ENCODE peak calls at places on chromosomes 1 and 21, in six cellular contexts. K is upper lobe of left lung, D is endothelial cell of umbilical vein, P is Panc1, R is HCT116, C is suprapubic skin. U is an unnamed sample. For H3K4me1, the result is how much of the 10 kb centered on the place peaks cover.

GRCh38 chr1:242754061-242754648 is 229.7 kb upstream of the PLD5 start:
- DNase-seq in K (no peak), D (no peak), P (no peak), R (no peak), C (no peak), U (no peak)

GRCh38 chr1:8083739-8084484 is 57.8 kb upstream of the ERRFI1 start:
- DNase-seq in K (no peak), D (peak), P (no peak), R (no peak), C (no peak), U (no peak)

GRCh38 chr1:200732438-200732837 is 6.3 kb upstream of the CAMSAP2 start:
- DNase-seq in K (no peak), D (no peak), P (no peak), R (no peak), C (no peak), U (no peak)

GRCh38 chr1:232974971-232975370 is 24.6 kb downstream of the NTPCR start:
- DNase-seq in K (no peak), D (peak), P (no peak), R (no peak), C (no peak), U (no peak)

GRCh38 chr21:32719085-32719484 is 8.7 kb downstream of the SYNJ1 start:
- DNase-seq in K (no peak), D (no peak), P (no peak), R (no peak), C (no peak), U (no peak)

GRCh38 chr1:99252630-99253029 is 11.7 kb upstream of the PLPPR4 start:
- DNase-seq in K (no peak), D (no peak), P (no peak), R (no peak), C (no peak), U (no peak)

GRCh38 chr1:27560271-27561125 is 43.4 kb downstream of the AHDC1 start:
- DNase-seq in K (no peak), D (no peak), P (no peak), R (no peak), C (no peak), U (no peak)

GRCh38 chr1:18725231-18725895 is 94.7 kb downstream of the PAX7 start:
- DNase-seq in K (no peak), D (no peak), P (no peak), R (no peak), C (no peak), U (no peak)

GRCh38 chr1:111471012-111471411 is 2.8 kb upstream of the C1orf162 start:
- DNase-seq in K (peak), D (no peak), P (no peak), R (no peak), C (no peak), U (no peak)

GRCh38 chr1:14437410-14437913 is 161.0 kb upstream of the KAZN start:
- DNase-seq in K (no peak), D (no peak), P (no peak), R (no peak), C (no peak), U (no peak)

GRCh38 chr1:151309851-151310323 is 17.3 kb downstream of the PI4KB start:
- DNase-seq in K (no peak), D (no peak), P (no peak), R (no peak), C (no peak), U (no peak)

GRCh38 chr1:154445040-154445472 is 39.9 kb downstream of the IL6R start:
- DNase-seq in K (no peak), D (no peak), P (no peak), R (no peak), C (no peak), U (no peak)

GRCh38 chr1:40096646-40096976 is 441 bp downstream of the PPT1 start:
- DNase-seq in K (no peak), D (no peak), P (no peak), R (no peak), C (no peak), U (no peak)

GRCh38 chr1:36352910-36353878 is 29.7 kb upstream of the EVA1B start:
- DNase-seq in K (no peak), D (peak), P (no peak), R (no peak), C (no peak), U (no peak)

GRCh38 chr21:44390886-44391285 is 37.5 kb downstream of the TRPM2 start:
- DNase-seq in K (no peak), D (no peak), P (no peak), R (no peak), C (no peak), U (no peak)

GRCh38 chr1:177794316-177794991 is 175.4 kb downstream of the SEC16B start:
- DNase-seq in K (no peak), D (no peak), P (no peak), R (no peak), C (no peak), U (no peak)

GRCh38 chr1:187226396-187226795 is 397.6 kb downstream of the PLA2G4A start:
- DNase-seq in K (no peak), D (no peak), P (no peak), R (no peak), C (no peak), U (no peak)

GRCh38 chr1:187551061-187551460 is 722.3 kb downstream of the PLA2G4A start:
- DNase-seq in K (no peak), D (no peak), P (no peak), R (no peak), C (no peak), U (no peak)

GRCh38 chr1:236492378-236492777 is 31.4 kb upstream of the LGALS8 start:
- DNase-seq in K (no peak), D (no peak), P (no peak), R (no peak), C (no peak), U (no peak)

GRCh38 chr1:38228718-38229117 is 182.1 kb upstream of the POU3F1 start:
- DNase-seq in K (no peak), D (no peak), P (no peak), R (no peak), C (no peak), U (no peak)

GRCh38 chr1:54904476-54905048 is 17.6 kb upstream of the DHCR24 start:
- DNase-seq in K (no peak), D (no peak), P (no peak), R (no peak), C (no peak), U (no peak)

GRCh38 chr1:174883361-174883760 is 116.4 kb upstream of the CACYBP start:
- DNase-seq in K (no peak), D (peak), P (no peak), R (peak), C (no peak), U (no peak)

GRCh38 chr1:8351693-8352470 is 34.0 kb downstream of the SLC45A1 start:
- DNase-seq in K (no peak), D (no peak), P (no peak), R (no peak), C (peak), U (no peak)

GRCh38 chr1:210239295-210240155 is 6.9 kb downstream of the SERTAD4 start:
- DNase-seq in K (peak), D (peak), P (no peak), R (peak), C (peak), U (peak)

GRCh38 chr1:40898434-40898900 is 36.3 kb upstream of the CITED4 start:
- DNase-seq in K (no peak), D (peak), P (no peak), R (no peak), C (no peak), U (no peak)

GRCh38 chr1:201299968-201300367 is 16.7 kb downstream of the PKP1 start:
- DNase-seq in K (peak), D (no peak), P (no peak), R (no peak), C (no peak), U (no peak)

GRCh38 chr1:6628971-6629479 is 4.4 kb downstream of the THAP3 start:
- DNase-seq in K (no peak), D (no peak), P (no peak), R (no peak), C (no peak), U (no peak)

GRCh38 chr1:6625579-6626149 is 996 bp downstream of the THAP3 start:
- DNase-seq in K (no peak), D (peak), P (no peak), R (no peak), C (no peak), U (no peak)

GRCh38 chr1:6624712-6625578 is at the start of gene THAP3:
- DNase-seq in K (peak), D (peak), P (peak), R (peak), C (peak), U (peak)

GRCh38 chr1:6627841-6628545 is 3.3 kb downstream of the THAP3 start:
- DNase-seq in K (no peak), D (no peak), P (no peak), R (no peak), C (no peak), U (no peak)

GRCh38 chr1:6627031-6627430 is 2.4 kb downstream of the THAP3 start:
- DNase-seq in K (no peak), D (no peak), P (no peak), R (no peak), C (no peak), U (no peak)
- H3K4me1 ChIP-seq in K (under half), D (under half), P (under half), R (under half), C (under half), U (under half)

DNA sequence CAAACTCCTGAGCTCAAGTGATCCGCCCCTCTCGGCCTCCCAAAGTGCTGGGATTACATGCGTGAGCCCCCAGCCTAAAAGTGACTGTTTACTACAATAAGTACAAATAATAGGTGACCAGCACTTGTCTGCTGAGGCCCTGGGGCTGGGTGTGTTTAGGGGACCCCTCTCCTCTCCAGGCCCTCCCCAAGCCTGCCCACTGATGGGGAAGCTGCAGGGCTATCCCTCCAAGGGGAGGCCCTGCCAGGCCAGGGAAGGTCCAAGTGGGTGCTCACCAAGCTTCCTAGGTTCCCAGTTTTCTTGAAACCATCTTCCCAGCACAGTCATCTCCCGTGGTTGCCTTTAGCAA is 60.7 kb downstream of the H3-3A start:
- DNase-seq in K (peak), D (no peak), P (no peak), R (no peak), C (no peak), U (no peak)
- H3K27ac ChIP-seq in K (peak), D (no peak), P (no peak), R (peak), C (peak), U (no peak)

DNA sequence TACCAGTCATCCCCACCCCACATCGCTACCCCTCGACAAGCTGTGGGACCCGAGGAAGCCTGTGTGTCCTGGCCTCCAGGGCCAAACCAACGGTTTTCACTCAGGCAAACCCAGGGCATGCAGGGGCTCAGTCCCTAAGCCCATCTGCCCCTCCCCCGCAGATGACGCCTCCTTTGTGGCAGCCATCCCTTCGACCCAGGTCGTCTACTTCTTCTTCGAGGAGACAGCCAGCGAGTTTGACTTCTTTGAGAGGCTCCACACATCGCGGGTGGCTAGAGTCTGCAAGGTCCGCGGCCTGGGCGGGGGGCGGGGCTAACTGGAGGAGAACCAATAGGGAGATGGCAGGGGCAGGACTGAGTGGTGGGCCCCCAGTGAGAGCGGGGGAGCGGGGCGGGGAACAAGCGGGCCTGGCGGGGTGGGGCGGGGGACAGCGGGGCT is 7.4 kb downstream of the SEMA4A start:
- DNase-seq in K (peak), D (peak), P (no peak), R (no peak), C (peak), U (peak)
- TF ChIP-seq POLR2AphosphoS5 in K (no peak), D (no peak), P (no peak), R (no peak), C (no peak), U (no peak)

GRCh38 chr1:204261746-204262505 is 48.1 kb upstream of the GOLT1A start:
- DNase-seq in K (no peak), D (no peak), P (no peak), R (no peak), C (no peak), U (no peak)
- H3K4me1 ChIP-seq in K (under half), D (under half), P (under half), R (under half), C (under half), U (under half)

DNA sequence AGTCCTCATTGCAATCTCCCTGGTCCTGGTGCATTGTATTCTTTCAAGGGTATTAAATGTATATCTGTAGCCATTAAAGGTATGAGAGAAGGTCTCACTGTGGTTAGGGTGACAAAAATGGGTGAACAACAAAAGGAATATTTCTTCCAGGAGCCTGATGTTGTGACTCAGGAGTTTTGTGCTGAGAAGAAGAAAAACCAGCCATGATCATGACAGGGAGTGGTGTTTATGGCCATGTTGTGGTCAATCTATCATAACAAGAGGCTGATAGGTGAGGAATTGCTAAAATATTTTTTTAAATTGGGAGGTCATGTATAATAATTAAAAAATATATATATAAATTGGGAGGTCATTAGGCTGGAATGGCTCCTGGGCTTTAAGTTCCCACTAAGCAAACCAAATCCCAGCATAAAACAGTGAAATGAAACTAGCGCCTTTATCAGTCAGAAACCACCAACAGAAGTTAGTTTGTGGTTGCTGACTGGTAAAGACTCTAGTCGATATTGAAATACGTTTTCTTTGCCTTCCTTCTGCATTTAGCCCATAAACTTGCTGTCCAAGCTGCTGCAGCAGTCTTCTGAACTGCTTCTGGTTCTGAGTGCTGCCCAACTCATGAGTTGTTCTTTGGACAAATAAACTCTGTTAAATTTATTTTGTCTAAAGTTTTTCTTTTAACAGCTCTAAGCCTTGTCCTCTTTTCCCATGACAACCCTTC is 60.3 kb downstream of the TBX19 start:
- DNase-seq in K (no peak), D (no peak), P (no peak), R (no peak), C (no peak), U (no peak)
- H3K27ac ChIP-seq in K (no peak), D (no peak), P (no peak), R (no peak), C (no peak), U (no peak)